ENCODE peak calls at places on chromosomes 2 and 18, in six cellular contexts. I is EL, G is GM18507, E is posterior vena cava, R is cardiac muscle cell, W is NCI-H1694 treated with DMSO at 0.1 percent for 48 hours. B is an unnamed sample.
A peak's percentile ranks its signal among the peaks of the same experiment; 100 is the strongest.

GRCh38 chr2:16270441-16270840 is 330.1 kb downstream of the MYCN start:
- DNase-seq in W (no peak), G (no peak), R (no peak), E (no peak), I (no peak), B (no peak)

GRCh38 chr18:1302861-1303260 is 398.2 kb downstream of the ADCYAP1 start:
- DNase-seq in E (no peak), G (no peak), W (no peak), R (no peak), I (no peak), B (no peak)

GRCh38 chr2:14420851-14421250 is 211.7 kb upstream of the LRATD1 start:
- DNase-seq in R (no peak), E (no peak), W (no peak), G (no peak), I (peak; percentile 56), B (no peak)

GRCh38 chr2:43092520-43093179 is 133.8 kb downstream of the ZFP36L2 start:
- DNase-seq in E (peak; percentile 12), R (no peak), G (no peak), W (no peak), I (no peak), B (no peak)

GRCh38 chr2:138445227-138445626 is 56.3 kb upstream of the SPOPL start:
- DNase-seq in G (no peak), E (no peak), W (peak; percentile 15), I (no peak), R (no peak), B (no peak)

GRCh38 chr2:37390777-37391176 is 46.3 kb downstream of the QPCT start:
- DNase-seq in G (no peak), I (no peak), W (no peak), R (no peak), E (no peak), B (no peak)

GRCh38 chr2:143161982-143162837 is 33.0 kb downstream of the ARHGAP15 start:
- DNase-seq in I (peak; percentile 31), W (peak; percentile 86), G (no peak), R (peak; percentile 60), E (no peak), B (peak; percentile 4)

GRCh38 chr2:109020217-109020637 is 31.2 kb upstream of the EDAR start:
- DNase-seq in I (peak; percentile 53), W (no peak), R (peak; percentile 85), E (no peak), G (no peak), B (peak; percentile 48)

GRCh38 chr18:70195852-70196434 is 9.5 kb downstream of the RTTN start:
- DNase-seq in R (peak; percentile 75), I (peak; percentile 51), E (no peak), W (peak; percentile 17), G (no peak), B (no peak)

GRCh38 chr18:35289293-35290069 is 548 bp downstream of the ZSCAN30 start:
- DNase-seq in E (no peak), W (no peak), R (peak; percentile 20), G (no peak), I (peak; percentile 41), B (peak; percentile 15)

GRCh38 chr18:75204978-75205759 is 3.8 kb downstream of the PTGR3 start:
- DNase-seq in I (peak; percentile 41), R (no peak), W (no peak), E (no peak), G (no peak), B (no peak)

GRCh38 chr2:234300393-234300792 is 196.5 kb downstream of the ARL4C start:
- DNase-seq in G (no peak), W (no peak), E (no peak), I (no peak), R (no peak), B (no peak)

GRCh38 chr18:3481696-3482210 is 31.8 kb downstream of the TGIF1 start:
- DNase-seq in E (no peak), W (peak; percentile 15), I (peak; percentile 23), G (no peak), R (peak; percentile 78), B (peak; percentile 76)

GRCh38 chr2:223884399-223884798 is 47.0 kb upstream of the AP1S3 start:
- DNase-seq in I (peak; percentile 57), W (no peak), E (no peak), R (no peak), G (no peak), B (no peak)

GRCh38 chr2:10170256-10170655 is 47.7 kb downstream of the RRM2 start:
- DNase-seq in E (no peak), R (peak; percentile 41), G (no peak), I (peak; percentile 80), W (no peak), B (no peak)

GRCh38 chr2:196187898-196188458 is 16.6 kb upstream of the STK17B start:
- DNase-seq in W (no peak), R (no peak), G (no peak), I (no peak), E (no peak), B (no peak)